ENCODE peak calls at places on chromosomes 3 and 15, in four cellular contexts. Z, F, S and X are unnamed samples.

GRCh38 chr3:150409125-150409526 is 1.0 kb downstream of the TSC22D2 start:
- DNase-seq in F (no peak), S (no peak), Z (no peak), X (no peak)

GRCh38 chr3:44665173-44665572 is 16.6 kb downstream of the ZNF35 start:
- DNase-seq in S (no peak), F (no peak), Z (no peak), X (no peak)

GRCh38 chr15:82312611-82313349 is 36.5 kb downstream of the GOLGA6L10 start:
- DNase-seq in Z (no peak), S (no peak), F (no peak), X (no peak)

GRCh38 chr3:127038923-127039581 is 56.1 kb downstream of the PLXNA1 start:
- DNase-seq in F (no peak), S (no peak), Z (no peak), X (no peak)

GRCh38 chr15:64847448-64847847 is 5.7 kb downstream of the PLEKHO2 start:
- DNase-seq in F (no peak), Z (no peak), S (no peak), X (no peak)

GRCh38 chr3:196969660-196970546 is 1.3 kb upstream of the PIGZ start:
- DNase-seq in Z (no peak), F (no peak), S (peak; percentile 80), X (peak; percentile 43)

GRCh38 chr15:34609658-34610057 is 26.2 kb upstream of the GOLGA8B start:
- DNase-seq in S (peak; percentile 17), F (peak; percentile 15), Z (no peak), X (no peak)

GRCh38 chr3:46867550-46867898 is 4.3 kb upstream of the MYL3 start:
- DNase-seq in F (no peak), S (no peak), Z (no peak), X (no peak)

GRCh38 chr3:41768363-41768762 is 193.5 kb downstream of the ULK4 start:
- DNase-seq in Z (no peak), F (no peak), S (no peak), X (no peak)

GRCh38 chr3:159788291-159788690 is 200.3 kb upstream of the IL12A start:
- DNase-seq in F (no peak), S (no peak), Z (no peak), X (no peak)

GRCh38 chr3:124592658-124593441 is 137.4 kb upstream of the UMPS start:
- DNase-seq in Z (no peak), F (peak; percentile 70), S (peak; percentile 5), X (no peak)

GRCh38 chr3:44117239-44117638 is 124.4 kb upstream of the TOPAZ1 start:
- DNase-seq in S (no peak), F (no peak), Z (no peak), X (no peak)

GRCh38 chr3:99319961-99320360 is 318.4 kb upstream of the COL8A1 start:
- DNase-seq in S (no peak), Z (no peak), F (no peak), X (no peak)

GRCh38 chr3:71423151-71423906 is 160.2 kb downstream of the FOXP1 start:
- DNase-seq in Z (no peak), F (no peak), S (no peak), X (no peak)

GRCh38 chr15:41965441-41966413 is 6.6 kb downstream of the EHD4 start:
- DNase-seq in F (no peak), Z (no peak), S (no peak), X (no peak)

GRCh38 chr3:155739154-155739553 is 5.7 kb downstream of the PLCH1 start:
- DNase-seq in F (no peak), Z (no peak), S (no peak), X (peak; percentile 34)

GRCh38 chr3:150216041-150216811 is 191.9 kb upstream of the TSC22D2 start:
- DNase-seq in F (no peak), Z (no peak), S (no peak), X (peak; percentile 87)

GRCh38 chr3:134675726-134676252 is 25.0 kb upstream of the KY start:
- DNase-seq in S (no peak), F (no peak), Z (no peak), X (no peak)

GRCh38 chr15:27412413-27412812 is 441.4 kb downstream of the GABRG3 start:
- DNase-seq in Z (no peak), S (no peak), F (no peak), X (no peak)

GRCh38 chr3:126103121-126104027 is 19.4 kb upstream of the SLC41A3 start:
- DNase-seq in F (no peak), Z (no peak), S (no peak), X (no peak)

GRCh38 chr3:194757629-194758028 is 71.9 kb downstream of the FAM43A start:
- DNase-seq in F (no peak), Z (no peak), S (no peak), X (no peak)